ENCODE peak calls at places on chromosomes 3 and 15, in seven cellular contexts. One of them, this sample, is unnamed.

GRCh38 chr15:51801391-51801835 is 28.0 kb upstream of the TMOD3 start:
- DNase-seq in nephron progenitor cell: peak; percentile 40
- DNase-seq in activated T-cell treated with anti-CD3 and anti-CD28 coated beads for 1 hour: no peak
- DNase-seq in astrocyte of the hippocampus: peak; percentile 62
- DNase-seq in activated CD4-positive, alpha-beta memory T cell treated with anti-CD3 and anti-CD28 coated beads, Interleukin-2, amount 10 ng/mL, durations not matched to agents 7 days and 5 days: no peak
- DNase-seq in naive thymus-derived CD4-positive, alpha-beta T cell: no peak
- DNase-seq in AG09309: no peak
- DNase-seq in this sample: peak; percentile 54

GRCh38 chr3:86990171-86990733 is 697 bp downstream of the VGLL3 start:
- DNase-seq in nephron progenitor cell: peak; percentile 41
- DNase-seq in activated CD4-positive, alpha-beta memory T cell treated with anti-CD3 and anti-CD28 coated beads, Interleukin-2, amount 10 ng/mL, durations not matched to agents 7 days and 5 days: no peak
- DNase-seq in activated T-cell treated with anti-CD3 and anti-CD28 coated beads for 1 hour: no peak
- DNase-seq in AG09309: no peak
- DNase-seq in astrocyte of the hippocampus: peak; percentile 66
- DNase-seq in naive thymus-derived CD4-positive, alpha-beta T cell: no peak
- DNase-seq in this sample: peak; percentile 17

GRCh38 chr3:195184716-195185421 is 86.1 kb downstream of the XXYLT1 start:
- DNase-seq in activated T-cell treated with anti-CD3 and anti-CD28 coated beads for 1 hour: no peak
- DNase-seq in activated CD4-positive, alpha-beta memory T cell treated with anti-CD3 and anti-CD28 coated beads, Interleukin-2, amount 10 ng/mL, durations not matched to agents 7 days and 5 days: no peak
- DNase-seq in AG09309: no peak
- DNase-seq in astrocyte of the hippocampus: no peak
- DNase-seq in naive thymus-derived CD4-positive, alpha-beta T cell: no peak
- DNase-seq in nephron progenitor cell: no peak
- DNase-seq in this sample: no peak

GRCh38 chr15:49898575-49899283 is 220.3 kb downstream of the ATP8B4 start:
- DNase-seq in naive thymus-derived CD4-positive, alpha-beta T cell: no peak
- DNase-seq in nephron progenitor cell: no peak
- DNase-seq in activated CD4-positive, alpha-beta memory T cell treated with anti-CD3 and anti-CD28 coated beads, Interleukin-2, amount 10 ng/mL, durations not matched to agents 7 days and 5 days: no peak
- DNase-seq in astrocyte of the hippocampus: no peak
- DNase-seq in activated T-cell treated with anti-CD3 and anti-CD28 coated beads for 1 hour: no peak
- DNase-seq in AG09309: no peak
- DNase-seq in this sample: no peak

GRCh38 chr3:188180114-188180513 is 26.2 kb downstream of the LPP start:
- DNase-seq in naive thymus-derived CD4-positive, alpha-beta T cell: no peak
- DNase-seq in activated CD4-positive, alpha-beta memory T cell treated with anti-CD3 and anti-CD28 coated beads, Interleukin-2, amount 10 ng/mL, durations not matched to agents 7 days and 5 days: no peak
- DNase-seq in nephron progenitor cell: no peak
- DNase-seq in astrocyte of the hippocampus: no peak
- DNase-seq in AG09309: no peak
- DNase-seq in activated T-cell treated with anti-CD3 and anti-CD28 coated beads for 1 hour: no peak
- DNase-seq in this sample: no peak

GRCh38 chr3:111352585-111352984 is 189.4 kb upstream of the CD96 start:
- DNase-seq in activated T-cell treated with anti-CD3 and anti-CD28 coated beads for 1 hour: no peak
- DNase-seq in astrocyte of the hippocampus: no peak
- DNase-seq in nephron progenitor cell: no peak
- DNase-seq in activated CD4-positive, alpha-beta memory T cell treated with anti-CD3 and anti-CD28 coated beads, Interleukin-2, amount 10 ng/mL, durations not matched to agents 7 days and 5 days: no peak
- DNase-seq in naive thymus-derived CD4-positive, alpha-beta T cell: no peak
- DNase-seq in AG09309: no peak
- DNase-seq in this sample: no peak

GRCh38 chr3:178439504-178439903 is 96.7 kb upstream of the KCNMB2 start:
- DNase-seq in nephron progenitor cell: no peak
- DNase-seq in astrocyte of the hippocampus: peak; percentile 67
- DNase-seq in naive thymus-derived CD4-positive, alpha-beta T cell: no peak
- DNase-seq in AG09309: peak; percentile 33
- DNase-seq in activated T-cell treated with anti-CD3 and anti-CD28 coated beads for 1 hour: no peak
- DNase-seq in activated CD4-positive, alpha-beta memory T cell treated with anti-CD3 and anti-CD28 coated beads, Interleukin-2, amount 10 ng/mL, durations not matched to agents 7 days and 5 days: no peak
- DNase-seq in this sample: peak; percentile 28

GRCh38 chr3:66588340-66588847 is 87.6 kb upstream of the LRIG1 start:
- DNase-seq in nephron progenitor cell: no peak
- DNase-seq in AG09309: no peak
- DNase-seq in activated CD4-positive, alpha-beta memory T cell treated with anti-CD3 and anti-CD28 coated beads, Interleukin-2, amount 10 ng/mL, durations not matched to agents 7 days and 5 days: no peak
- DNase-seq in activated T-cell treated with anti-CD3 and anti-CD28 coated beads for 1 hour: no peak
- DNase-seq in naive thymus-derived CD4-positive, alpha-beta T cell: no peak
- DNase-seq in astrocyte of the hippocampus: no peak
- DNase-seq in this sample: no peak

GRCh38 chr3:12557472-12558105 is 702 bp downstream of the MKRN2 start:
- DNase-seq in naive thymus-derived CD4-positive, alpha-beta T cell: no peak
- DNase-seq in astrocyte of the hippocampus: peak; percentile 42
- DNase-seq in activated T-cell treated with anti-CD3 and anti-CD28 coated beads for 1 hour: no peak
- DNase-seq in activated CD4-positive, alpha-beta memory T cell treated with anti-CD3 and anti-CD28 coated beads, Interleukin-2, amount 10 ng/mL, durations not matched to agents 7 days and 5 days: no peak
- DNase-seq in AG09309: no peak
- DNase-seq in nephron progenitor cell: no peak
- DNase-seq in this sample: no peak